ENCODE peak calls at places on chromosome 5, in nine cellular contexts. S is heart right ventricle, G is Panc1, O is HCT116, C is ovary, F is mucosa of descending colon, D is heart left ventricle, P is adipocyte, H is lower lobe of right lung. V is an unnamed sample.
A peak's percentile ranks its signal among the peaks of the same experiment; 100 is the strongest.

GRCh38 chr5:20606006-20606405 is 618.0 kb upstream of the CDH18 start:
- DNase-seq in S (no peak), G (no peak), O (no peak), C (no peak), F (no peak), D (no peak), P (peak; percentile 5), H (no peak), V (no peak)

GRCh38 chr5:124841829-124842712 is 95.6 kb upstream of the ZNF608 start:
- DNase-seq in S (no peak), G (no peak), O (no peak), C (no peak), F (no peak), D (no peak), P (peak; percentile 76), H (no peak), V (no peak)

GRCh38 chr5:115524199-115524598 is 20.4 kb downstream of the FEM1C start:
- DNase-seq in S (no peak), G (no peak), O (no peak), C (no peak), F (no peak), D (no peak), P (no peak), H (no peak), V (no peak)

GRCh38 chr5:14008819-14009311 is 64.4 kb upstream of the DNAH5 start:
- DNase-seq in S (no peak), G (peak; percentile 80), O (no peak), C (no peak), F (no peak), D (no peak), P (no peak), H (peak; percentile 63), V (no peak)

GRCh38 chr5:131462479-131462878 is 172.6 kb downstream of the RAPGEF6 start:
- DNase-seq in S (no peak), G (no peak), O (no peak), C (no peak), F (no peak), D (no peak), P (no peak), H (no peak), V (no peak)

GRCh38 chr5:26847041-26847736 is 191.2 kb downstream of the CDH9 start:
- DNase-seq in S (no peak), G (peak; percentile 36), O (no peak), C (no peak), F (no peak), D (no peak), P (peak; percentile 21), H (no peak), V (no peak)

GRCh38 chr5:133610489-133611356 is 1.6 kb downstream of the FSTL4 start:
- DNase-seq in S (peak; percentile 45), G (no peak), O (no peak), C (peak; percentile 37), F (peak; percentile 66), D (peak; percentile 66), P (peak; percentile 62), H (peak; percentile 78), V (no peak)

GRCh38 chr5:142208777-142209312 is 100.3 kb downstream of the NDFIP1 start:
- DNase-seq in S (no peak), G (no peak), O (no peak), C (no peak), F (no peak), D (no peak), P (no peak), H (no peak), V (no peak)

GRCh38 chr5:132065351-132065937 is 5.0 kb downstream of the IL3 start:
- DNase-seq in S (peak; percentile 50), G (no peak), O (peak; percentile 60), C (peak; percentile 48), F (peak; percentile 71), D (peak; percentile 43), P (peak; percentile 83), H (peak; percentile 73), V (peak; percentile 74)

GRCh38 chr5:134174841-134175839 is 1.6 kb downstream of the SKP1 start:
- DNase-seq in S (no peak), G (no peak), O (no peak), C (no peak), F (no peak), D (no peak), P (peak; percentile 73), H (no peak), V (no peak)

GRCh38 chr5:132444841-132445639 is 45.5 kb downstream of the IRF1 start:
- DNase-seq in S (no peak), G (no peak), O (no peak), C (no peak), F (no peak), D (no peak), P (no peak), H (no peak), V (no peak)

GRCh38 chr5:139745121-139745799 is 50.3 kb upstream of the PSD2 start:
- DNase-seq in S (no peak), G (no peak), O (peak; percentile 29), C (peak; percentile 50), F (no peak), D (peak; percentile 79), P (peak; percentile 85), H (no peak), V (no peak)

GRCh38 chr5:172107606-172108005 is 80.4 kb downstream of the STK10 start:
- DNase-seq in S (no peak), G (no peak), O (no peak), C (no peak), F (no peak), D (no peak), P (peak; percentile 88), H (peak; percentile 28), V (no peak)

DNA sequence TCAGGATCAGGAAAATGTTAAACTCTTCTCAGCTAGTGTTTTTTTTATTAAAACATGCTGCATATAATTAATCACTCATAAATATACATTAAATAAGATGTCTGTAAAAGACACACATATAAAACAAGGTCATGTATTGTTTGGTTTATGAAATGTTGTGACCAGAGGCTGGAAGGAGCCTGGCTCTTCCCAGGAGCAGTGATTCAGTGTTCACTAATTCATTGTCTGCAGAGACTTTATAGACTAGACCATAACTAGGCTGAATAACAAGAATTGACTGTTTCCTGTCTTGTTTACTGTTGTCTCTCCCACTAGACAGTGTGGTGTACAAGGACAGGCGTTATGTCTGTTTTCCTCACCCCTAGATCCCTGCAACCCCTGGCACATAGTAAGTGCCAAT is 49.1 kb upstream of the ANKRD55 start:
- DNase-seq in S (no peak), G (no peak), O (no peak), C (no peak), F (no peak), D (no peak), P (no peak), H (no peak), V (no peak)
- H3K4me1 ChIP-seq in S (peaks cover 18% of the 10 kb centered on the region), G (no peaks in the 10 kb centered on the region), O (peaks cover 14% of the 10 kb centered on the region), C (peaks cover 2% of the 10 kb centered on the region), F (no peaks in the 10 kb centered on the region), D (peaks cover 12% of the 10 kb centered on the region), P (peaks cover 16% of the 10 kb centered on the region), H (peaks cover 11% of the 10 kb centered on the region), V (no peaks in the 10 kb centered on the region)

GRCh38 chr5:149799119-149799623 is 69.1 kb downstream of the PPARGC1B start:
- DNase-seq in S (peak; percentile 73), G (peak; percentile 45), O (no peak), C (peak; percentile 53), F (peak; percentile 68), D (peak; percentile 81), P (peak; percentile 71), H (no peak), V (no peak)

GRCh38 chr5:149800563-149801103 is 70.5 kb downstream of the PPARGC1B start:
- DNase-seq in S (no peak), G (no peak), O (no peak), C (no peak), F (peak; percentile 59), D (no peak), P (no peak), H (no peak), V (no peak)

GRCh38 chr5:149798466-149798865 is 68.4 kb downstream of the PPARGC1B start:
- DNase-seq in S (no peak), G (no peak), O (no peak), C (no peak), F (no peak), D (no peak), P (no peak), H (no peak), V (no peak)

GRCh38 chr5:149801307-149801985 is 71.3 kb downstream of the PPARGC1B start:
- DNase-seq in S (no peak), G (no peak), O (no peak), C (no peak), F (no peak), D (peak; percentile 58), P (no peak), H (no peak), V (no peak)

DNA sequence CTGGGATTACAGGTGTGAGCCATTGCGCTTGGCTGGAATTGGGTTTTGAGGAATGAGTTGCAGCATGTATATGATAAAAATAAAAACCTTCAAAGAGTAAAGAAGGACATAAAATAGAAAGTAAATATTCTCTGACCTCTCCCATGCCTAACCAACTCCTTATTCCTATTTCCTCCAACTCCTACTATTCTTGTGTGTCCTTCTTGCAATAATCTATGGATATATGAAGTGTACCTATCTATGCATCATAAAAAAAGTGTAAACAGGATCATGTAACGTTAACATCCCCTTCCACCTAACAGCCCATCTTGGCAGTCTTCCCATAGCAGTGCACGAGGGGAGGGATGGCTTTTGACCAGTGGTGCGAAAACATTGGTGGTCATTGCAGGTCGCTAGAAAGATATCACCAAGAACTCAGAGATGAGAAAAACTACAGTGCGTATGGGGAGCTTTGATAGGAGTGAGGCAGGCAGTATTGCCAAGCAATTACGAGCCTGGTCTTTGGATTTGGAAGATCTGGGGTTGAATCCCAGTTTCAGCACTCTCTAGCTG is 69.9 kb downstream of the PPARGC1B start:
- DNase-seq in S (no peak), G (no peak), O (no peak), C (no peak), F (peak; percentile 60), D (no peak), P (no peak), H (no peak), V (no peak)
- H3K4me1 ChIP-seq in S (peaks cover 95% of the 10 kb centered on the region), G (peaks cover 20% of the 10 kb centered on the region), O (peaks cover 13% of the 10 kb centered on the region), C (peaks cover 26% of the 10 kb centered on the region), F (peaks cover 56% of the 10 kb centered on the region), D (peaks cover 90% of the 10 kb centered on the region), P (peaks cover 59% of the 10 kb centered on the region), H (peaks cover 3% of the 10 kb centered on the region), V (peaks cover 6% of the 10 kb centered on the region)

GRCh38 chr5:54741711-54742110 is 224.2 kb downstream of the SNX18 start:
- DNase-seq in S (no peak), G (no peak), O (no peak), C (no peak), F (no peak), D (no peak), P (no peak), H (no peak), V (no peak)
- H3K4me1 ChIP-seq in S (peaks cover 28% of the 10 kb centered on the region), G (no peaks in the 10 kb centered on the region), O (peaks cover 3% of the 10 kb centered on the region), C (peaks cover 4% of the 10 kb centered on the region), F (no peaks in the 10 kb centered on the region), D (peaks cover 17% of the 10 kb centered on the region), P (peaks cover 36% of the 10 kb centered on the region), H (peaks cover 40% of the 10 kb centered on the region), V (peaks cover 5% of the 10 kb centered on the region)

DNA sequence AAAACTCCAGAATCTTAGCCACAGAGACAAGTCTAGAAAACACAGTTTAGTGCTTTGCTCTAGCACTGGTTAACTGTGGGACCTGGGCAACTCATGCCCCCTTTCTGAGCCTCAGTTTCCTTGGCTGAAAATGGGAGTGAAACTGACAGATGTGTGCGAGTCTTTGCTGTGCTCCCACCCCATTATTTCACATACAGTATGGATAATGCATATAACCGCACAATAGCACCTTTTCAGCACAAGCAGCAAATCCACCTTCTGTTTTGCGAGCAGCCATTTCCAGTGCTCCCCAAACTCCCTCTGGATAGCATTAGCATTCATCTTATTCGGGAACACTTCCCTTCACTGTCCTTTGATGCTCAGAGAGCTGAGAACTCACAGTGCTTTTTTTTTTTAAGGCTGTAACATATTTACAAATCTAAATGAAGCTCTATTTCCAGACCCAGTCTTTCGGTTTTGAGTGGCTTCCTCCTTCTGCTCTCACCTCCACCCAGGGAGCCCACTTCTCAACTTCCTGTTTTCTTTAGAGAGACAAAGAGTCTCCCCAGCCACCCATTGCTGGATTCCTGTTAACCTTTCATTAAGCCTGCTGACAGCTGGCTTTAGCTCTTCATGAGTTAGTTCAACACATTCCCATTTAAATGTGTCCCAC is 49.2 kb downstream of the TIMD4 start:
- DNase-seq in S (no peak), G (no peak), O (no peak), C (no peak), F (peak; percentile 16), D (no peak), P (no peak), H (no peak), V (peak; percentile 97)
- H3K4me1 ChIP-seq in S (no peaks in the 10 kb centered on the region), G (no peaks in the 10 kb centered on the region), O (no peaks in the 10 kb centered on the region), C (no peaks in the 10 kb centered on the region), F (no peaks in the 10 kb centered on the region), D (no peaks in the 10 kb centered on the region), P (no peaks in the 10 kb centered on the region), H (peaks cover 5% of the 10 kb centered on the region), V (peaks cover 7% of the 10 kb centered on the region)

V was measured in iPS DF 6.9.